ENCODE peak calls at places on chromosomes 3 and 15, in ten cellular contexts. One of them, this sample, is unnamed.

GRCh38 chr15:44286814-44287555 is 1.5 kb upstream of the GOLM2 start:
- DNase-seq in mucosa of gallbladder: no peak
- DNase-seq in AG08396: peak
- DNase-seq in ureter: no peak
- DNase-seq in nucleus accumbens: no peak
- DNase-seq in NCI-H1105: no peak
- DNase-seq in GM10248: no peak
- DNase-seq in omental fat pad: no peak
- DNase-seq in fibroblast of mammary gland: peak
- DNase-seq in naive B cell: no peak
- DNase-seq in this sample: peak

GRCh38 chr15:81097893-81098280 is 36.2 kb upstream of the CFAP161 start:
- DNase-seq in mucosa of gallbladder: no peak
- DNase-seq in AG08396: no peak
- DNase-seq in ureter: no peak
- DNase-seq in nucleus accumbens: no peak
- DNase-seq in NCI-H1105: no peak
- DNase-seq in GM10248: no peak
- DNase-seq in omental fat pad: no peak
- DNase-seq in fibroblast of mammary gland: peak
- DNase-seq in naive B cell: no peak
- DNase-seq in this sample: no peak

GRCh38 chr3:196969660-196970546 is 1.3 kb upstream of the PIGZ start:
- DNase-seq in mucosa of gallbladder: peak
- DNase-seq in AG08396: peak
- DNase-seq in ureter: no peak
- DNase-seq in nucleus accumbens: no peak
- DNase-seq in NCI-H1105: peak
- DNase-seq in GM10248: peak
- DNase-seq in omental fat pad: no peak
- DNase-seq in fibroblast of mammary gland: peak
- DNase-seq in naive B cell: peak
- DNase-seq in this sample: peak

GRCh38 chr3:186519021-186519658 is 25.0 kb downstream of the CRYGS start:
- DNase-seq in mucosa of gallbladder: no peak
- DNase-seq in AG08396: no peak
- DNase-seq in ureter: no peak
- DNase-seq in nucleus accumbens: no peak
- DNase-seq in NCI-H1105: no peak
- DNase-seq in GM10248: no peak
- DNase-seq in omental fat pad: no peak
- DNase-seq in fibroblast of mammary gland: no peak
- DNase-seq in naive B cell: peak
- DNase-seq in this sample: no peak

GRCh38 chr15:78105541-78106241 is 13.3 kb downstream of the SH2D7 start:
- DNase-seq in mucosa of gallbladder: no peak
- DNase-seq in AG08396: no peak
- DNase-seq in ureter: no peak
- DNase-seq in nucleus accumbens: no peak
- DNase-seq in NCI-H1105: no peak
- DNase-seq in GM10248: no peak
- DNase-seq in omental fat pad: no peak
- DNase-seq in fibroblast of mammary gland: peak
- DNase-seq in naive B cell: no peak
- DNase-seq in this sample: no peak

GRCh38 chr3:47120138-47120537 is 43.8 kb downstream of the SETD2 start:
- DNase-seq in mucosa of gallbladder: no peak
- DNase-seq in AG08396: no peak
- DNase-seq in ureter: no peak
- DNase-seq in nucleus accumbens: no peak
- DNase-seq in NCI-H1105: no peak
- DNase-seq in GM10248: no peak
- DNase-seq in omental fat pad: no peak
- DNase-seq in fibroblast of mammary gland: no peak
- DNase-seq in naive B cell: no peak
- DNase-seq in this sample: no peak

GRCh38 chr3:48555231-48555948 is 1.2 kb downstream of the PFKFB4 start:
- DNase-seq in mucosa of gallbladder: no peak
- DNase-seq in AG08396: no peak
- DNase-seq in ureter: no peak
- DNase-seq in nucleus accumbens: no peak
- DNase-seq in NCI-H1105: no peak
- DNase-seq in GM10248: no peak
- DNase-seq in omental fat pad: no peak
- DNase-seq in fibroblast of mammary gland: no peak
- DNase-seq in naive B cell: no peak
- DNase-seq in this sample: no peak

GRCh38 chr3:42658091-42658770 is 4.7 kb downstream of the ZBTB47 start:
- DNase-seq in mucosa of gallbladder: no peak
- DNase-seq in AG08396: no peak
- DNase-seq in ureter: no peak
- DNase-seq in nucleus accumbens: no peak
- DNase-seq in NCI-H1105: no peak
- DNase-seq in GM10248: no peak
- DNase-seq in omental fat pad: no peak
- DNase-seq in fibroblast of mammary gland: no peak
- DNase-seq in naive B cell: no peak
- DNase-seq in this sample: no peak

GRCh38 chr3:196141866-196142673 is 60.2 kb upstream of the TFRC start:
- DNase-seq in mucosa of gallbladder: no peak
- DNase-seq in AG08396: no peak
- DNase-seq in ureter: peak
- DNase-seq in nucleus accumbens: no peak
- DNase-seq in NCI-H1105: no peak
- DNase-seq in GM10248: no peak
- DNase-seq in omental fat pad: no peak
- DNase-seq in fibroblast of mammary gland: no peak
- DNase-seq in naive B cell: no peak
- DNase-seq in this sample: no peak

GRCh38 chr15:60128000-60128376 is 123.9 kb downstream of the FOXB1 start:
- DNase-seq in mucosa of gallbladder: no peak
- DNase-seq in AG08396: no peak
- DNase-seq in ureter: no peak
- DNase-seq in nucleus accumbens: no peak
- DNase-seq in NCI-H1105: no peak
- DNase-seq in GM10248: no peak
- DNase-seq in omental fat pad: no peak
- DNase-seq in fibroblast of mammary gland: peak
- DNase-seq in naive B cell: no peak
- DNase-seq in this sample: no peak

This sample was measured in caudate nucleus.